ENCODE peak calls at places on chromosomes 12 and 14, in ten cellular contexts. One of them, this sample, is unnamed.

GRCh38 chr14:101819251-101819990 is 57.9 kb downstream of the PPP2R5C start:
- DNase-seq in neuronal stem cell: no peak
- DNase-seq in adipocyte: no peak
- DNase-seq in CD8-positive, alpha-beta T cell: peak; percentile 85
- DNase-seq in CD4-positive, alpha-beta T cell: peak; percentile 79
- DNase-seq in fibroblast of lung: no peak
- DNase-seq in psoas muscle: no peak
- DNase-seq in SJCRH30: no peak
- DNase-seq in endothelial cell of umbilical vein: no peak
- DNase-seq in A549: no peak
- DNase-seq in this sample: no peak

GRCh38 chr12:131457028-131457310 is 253.9 kb upstream of the SFSWAP start:
- DNase-seq in A549: no peak
- DNase-seq in endothelial cell of umbilical vein: no peak
- DNase-seq in adipocyte: no peak
- DNase-seq in psoas muscle: no peak
- DNase-seq in CD8-positive, alpha-beta T cell: no peak
- DNase-seq in neuronal stem cell: no peak
- DNase-seq in SJCRH30: no peak
- DNase-seq in fibroblast of lung: no peak
- DNase-seq in CD4-positive, alpha-beta T cell: no peak
- DNase-seq in this sample: no peak

GRCh38 chr12:105228494-105228893 is 7.5 kb downstream of the APPL2 start:
- DNase-seq in psoas muscle: no peak
- DNase-seq in A549: no peak
- DNase-seq in fibroblast of lung: peak; percentile 70
- DNase-seq in neuronal stem cell: no peak
- DNase-seq in SJCRH30: no peak
- DNase-seq in CD8-positive, alpha-beta T cell: no peak
- DNase-seq in CD4-positive, alpha-beta T cell: no peak
- DNase-seq in adipocyte: peak; percentile 80
- DNase-seq in endothelial cell of umbilical vein: peak; percentile 73
- DNase-seq in this sample: no peak

GRCh38 chr12:11782914-11783420 is 133.5 kb downstream of the ETV6 start:
- DNase-seq in A549: no peak
- DNase-seq in psoas muscle: no peak
- DNase-seq in SJCRH30: no peak
- DNase-seq in neuronal stem cell: no peak
- DNase-seq in endothelial cell of umbilical vein: no peak
- DNase-seq in CD8-positive, alpha-beta T cell: no peak
- DNase-seq in fibroblast of lung: no peak
- DNase-seq in adipocyte: no peak
- DNase-seq in CD4-positive, alpha-beta T cell: no peak
- DNase-seq in this sample: no peak

GRCh38 chr12:131357920-131358319 is 353.0 kb upstream of the SFSWAP start:
- DNase-seq in CD8-positive, alpha-beta T cell: no peak
- DNase-seq in neuronal stem cell: no peak
- DNase-seq in SJCRH30: no peak
- DNase-seq in fibroblast of lung: no peak
- DNase-seq in adipocyte: no peak
- DNase-seq in endothelial cell of umbilical vein: no peak
- DNase-seq in CD4-positive, alpha-beta T cell: no peak
- DNase-seq in psoas muscle: no peak
- DNase-seq in A549: no peak
- DNase-seq in this sample: no peak

GRCh38 chr12:29996993-29997392 is 213.3 kb upstream of the TMTC1 start:
- DNase-seq in neuronal stem cell: no peak
- DNase-seq in adipocyte: no peak
- DNase-seq in SJCRH30: no peak
- DNase-seq in A549: no peak
- DNase-seq in CD8-positive, alpha-beta T cell: no peak
- DNase-seq in endothelial cell of umbilical vein: no peak
- DNase-seq in fibroblast of lung: no peak
- DNase-seq in CD4-positive, alpha-beta T cell: no peak
- DNase-seq in psoas muscle: no peak
- DNase-seq in this sample: no peak

GRCh38 chr12:121512561-121512960 is 68.3 kb downstream of the KDM2B start:
- DNase-seq in CD8-positive, alpha-beta T cell: no peak
- DNase-seq in A549: no peak
- DNase-seq in SJCRH30: no peak
- DNase-seq in CD4-positive, alpha-beta T cell: no peak
- DNase-seq in endothelial cell of umbilical vein: no peak
- DNase-seq in psoas muscle: no peak
- DNase-seq in neuronal stem cell: no peak
- DNase-seq in adipocyte: no peak
- DNase-seq in fibroblast of lung: no peak
- DNase-seq in this sample: no peak

GRCh38 chr14:61103541-61104339 is 122.7 kb downstream of the SLC38A6 start:
- DNase-seq in fibroblast of lung: peak; percentile 99
- DNase-seq in CD8-positive, alpha-beta T cell: no peak
- DNase-seq in psoas muscle: peak; percentile 78
- DNase-seq in SJCRH30: peak; percentile 94
- DNase-seq in CD4-positive, alpha-beta T cell: no peak
- DNase-seq in adipocyte: peak; percentile 95
- DNase-seq in endothelial cell of umbilical vein: peak; percentile 94
- DNase-seq in A549: peak; percentile 92
- DNase-seq in neuronal stem cell: no peak
- DNase-seq in this sample: no peak

GRCh38 chr12:111598637-111599458 is at the start of gene ATXN2:
- DNase-seq in psoas muscle: peak; percentile 87
- DNase-seq in adipocyte: peak; percentile 86
- DNase-seq in SJCRH30: peak; percentile 58
- DNase-seq in neuronal stem cell: peak; percentile 54
- DNase-seq in endothelial cell of umbilical vein: peak; percentile 46
- DNase-seq in fibroblast of lung: peak; percentile 68
- DNase-seq in CD8-positive, alpha-beta T cell: no peak
- DNase-seq in CD4-positive, alpha-beta T cell: peak; percentile 71
- DNase-seq in A549: no peak
- DNase-seq in this sample: no peak

GRCh38 chr14:97380539-97380941 is 583.4 kb downstream of the VRK1 start:
- DNase-seq in CD8-positive, alpha-beta T cell: peak; percentile 57
- DNase-seq in A549: peak; percentile 1
- DNase-seq in psoas muscle: no peak
- DNase-seq in SJCRH30: no peak
- DNase-seq in adipocyte: no peak
- DNase-seq in fibroblast of lung: no peak
- DNase-seq in neuronal stem cell: no peak
- DNase-seq in endothelial cell of umbilical vein: no peak
- DNase-seq in CD4-positive, alpha-beta T cell: no peak
- DNase-seq in this sample: no peak

GRCh38 chr12:50647479-50647878 is 116.4 kb upstream of the ATF1 start:
- DNase-seq in neuronal stem cell: no peak
- DNase-seq in CD4-positive, alpha-beta T cell: no peak
- DNase-seq in SJCRH30: no peak
- DNase-seq in psoas muscle: no peak
- DNase-seq in endothelial cell of umbilical vein: no peak
- DNase-seq in A549: no peak
- DNase-seq in adipocyte: peak; percentile 28
- DNase-seq in CD8-positive, alpha-beta T cell: no peak
- DNase-seq in fibroblast of lung: no peak
- DNase-seq in this sample: no peak

GRCh38 chr12:132061641-132062430 is 82.3 kb downstream of the DDX51 start:
- DNase-seq in neuronal stem cell: no peak
- DNase-seq in psoas muscle: no peak
- DNase-seq in endothelial cell of umbilical vein: no peak
- DNase-seq in A549: no peak
- DNase-seq in CD8-positive, alpha-beta T cell: no peak
- DNase-seq in fibroblast of lung: no peak
- DNase-seq in SJCRH30: no peak
- DNase-seq in adipocyte: no peak
- DNase-seq in CD4-positive, alpha-beta T cell: no peak
- DNase-seq in this sample: no peak

DNA sequence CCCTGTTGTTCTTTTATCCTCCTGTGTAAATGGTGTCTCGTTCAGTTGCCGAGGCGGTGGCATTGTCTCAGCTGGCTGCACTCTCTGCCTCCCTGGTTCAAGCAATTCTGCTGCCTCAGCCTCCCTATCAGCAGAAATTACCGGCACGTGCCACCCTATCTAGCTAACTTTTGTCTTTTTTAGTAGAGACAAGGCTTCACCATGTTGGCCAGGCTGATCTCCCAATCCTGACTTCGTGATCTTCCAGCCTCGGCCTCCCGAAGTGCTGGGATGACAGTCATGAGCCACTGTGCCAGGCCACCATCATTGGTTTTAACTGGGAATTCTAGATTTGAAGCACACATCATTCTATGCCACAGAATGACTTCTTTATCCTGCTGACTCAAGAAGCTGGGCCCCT is 175.3 kb upstream of the ALG10B start:
- DNase-seq in SJCRH30: no peak
- DNase-seq in neuronal stem cell: no peak
- DNase-seq in A549: no peak
- DNase-seq in CD8-positive, alpha-beta T cell: no peak
- DNase-seq in psoas muscle: no peak
- DNase-seq in CD4-positive, alpha-beta T cell: no peak
- DNase-seq in adipocyte: no peak
- DNase-seq in fibroblast of lung: no peak
- DNase-seq in endothelial cell of umbilical vein: no peak
- DNase-seq in this sample: no peak
- H3K9me3 ChIP-seq in SJCRH30: no peaks in the 10 kb centered on the region
- H3K9me3 ChIP-seq in neuronal stem cell: no peaks in the 10 kb centered on the region
- H3K9me3 ChIP-seq in A549: peaks cover 5% of the 10 kb centered on the region
- H3K9me3 ChIP-seq in CD8-positive, alpha-beta T cell: no peaks in the 10 kb centered on the region
- H3K9me3 ChIP-seq in psoas muscle: no peaks in the 10 kb centered on the region
- H3K9me3 ChIP-seq in CD4-positive, alpha-beta T cell: no peaks in the 10 kb centered on the region
- H3K9me3 ChIP-seq in adipocyte: no peaks in the 10 kb centered on the region
- H3K9me3 ChIP-seq in fibroblast of lung: no peaks in the 10 kb centered on the region
- H3K9me3 ChIP-seq in endothelial cell of umbilical vein: no peaks in the 10 kb centered on the region
- H3K9me3 ChIP-seq in this sample: peaks cover 8% of the 10 kb centered on the region

GRCh38 chr12:108419949-108420348 is 80.8 kb upstream of the CMKLR1 start:
- DNase-seq in CD4-positive, alpha-beta T cell: no peak
- DNase-seq in SJCRH30: no peak
- DNase-seq in endothelial cell of umbilical vein: no peak
- DNase-seq in psoas muscle: no peak
- DNase-seq in CD8-positive, alpha-beta T cell: no peak
- DNase-seq in fibroblast of lung: no peak
- DNase-seq in adipocyte: peak; percentile 25
- DNase-seq in neuronal stem cell: no peak
- DNase-seq in A549: no peak
- DNase-seq in this sample: no peak

GRCh38 chr12:108424026-108424425 is 84.9 kb upstream of the CMKLR1 start:
- DNase-seq in CD8-positive, alpha-beta T cell: no peak
- DNase-seq in SJCRH30: no peak
- DNase-seq in adipocyte: no peak
- DNase-seq in A549: no peak
- DNase-seq in psoas muscle: no peak
- DNase-seq in CD4-positive, alpha-beta T cell: no peak
- DNase-seq in endothelial cell of umbilical vein: no peak
- DNase-seq in fibroblast of lung: no peak
- DNase-seq in neuronal stem cell: no peak
- DNase-seq in this sample: no peak

GRCh38 chr12:108425238-108425795 is 86.2 kb upstream of the CMKLR1 start:
- DNase-seq in psoas muscle: no peak
- DNase-seq in CD8-positive, alpha-beta T cell: no peak
- DNase-seq in fibroblast of lung: no peak
- DNase-seq in SJCRH30: no peak
- DNase-seq in endothelial cell of umbilical vein: no peak
- DNase-seq in A549: no peak
- DNase-seq in CD4-positive, alpha-beta T cell: no peak
- DNase-seq in adipocyte: peak; percentile 58
- DNase-seq in neuronal stem cell: no peak
- DNase-seq in this sample: no peak

GRCh38 chr12:108423486-108423885 is 84.4 kb upstream of the CMKLR1 start:
- DNase-seq in fibroblast of lung: no peak
- DNase-seq in psoas muscle: no peak
- DNase-seq in CD4-positive, alpha-beta T cell: no peak
- DNase-seq in adipocyte: no peak
- DNase-seq in endothelial cell of umbilical vein: no peak
- DNase-seq in A549: no peak
- DNase-seq in neuronal stem cell: no peak
- DNase-seq in CD8-positive, alpha-beta T cell: no peak
- DNase-seq in SJCRH30: no peak
- DNase-seq in this sample: no peak

DNA sequence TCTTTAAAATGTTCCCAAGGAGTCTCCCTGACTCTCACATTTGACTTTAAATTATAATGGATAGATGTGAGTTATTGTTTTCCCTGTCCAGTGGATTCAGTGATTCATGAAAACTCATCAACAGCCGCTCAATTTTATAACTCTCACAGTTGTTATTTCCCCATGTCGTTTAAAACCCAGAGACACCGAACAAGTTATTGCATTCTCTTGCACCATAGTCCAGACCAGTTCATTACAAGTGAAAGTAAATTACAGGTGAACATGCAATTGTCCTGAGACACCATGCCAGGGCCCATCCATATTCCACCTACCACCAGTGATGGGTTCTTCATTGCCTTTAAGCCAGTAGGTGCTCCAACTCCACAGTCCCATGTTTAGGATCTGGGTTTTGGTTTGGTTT is 85.7 kb upstream of the CMKLR1 start:
- DNase-seq in neuronal stem cell: no peak
- DNase-seq in A549: no peak
- DNase-seq in fibroblast of lung: no peak
- DNase-seq in CD8-positive, alpha-beta T cell: no peak
- DNase-seq in psoas muscle: no peak
- DNase-seq in adipocyte: no peak
- DNase-seq in endothelial cell of umbilical vein: no peak
- DNase-seq in CD4-positive, alpha-beta T cell: no peak
- DNase-seq in SJCRH30: no peak
- DNase-seq in this sample: no peak
- H3K9me3 ChIP-seq in neuronal stem cell: no peaks in the 10 kb centered on the region
- H3K9me3 ChIP-seq in A549: peaks cover 6% of the 10 kb centered on the region
- H3K9me3 ChIP-seq in fibroblast of lung: no peaks in the 10 kb centered on the region
- H3K9me3 ChIP-seq in CD8-positive, alpha-beta T cell: no peaks in the 10 kb centered on the region
- H3K9me3 ChIP-seq in psoas muscle: no peaks in the 10 kb centered on the region
- H3K9me3 ChIP-seq in adipocyte: no peaks in the 10 kb centered on the region
- H3K9me3 ChIP-seq in endothelial cell of umbilical vein: no peaks in the 10 kb centered on the region
- H3K9me3 ChIP-seq in CD4-positive, alpha-beta T cell: no peaks in the 10 kb centered on the region
- H3K9me3 ChIP-seq in SJCRH30: no peaks in the 10 kb centered on the region
- H3K9me3 ChIP-seq in this sample: no peaks in the 10 kb centered on the region

GRCh38 chr14:22384167-22384549 is 204.9 kb downstream of the DAD1 start:
- DNase-seq in fibroblast of lung: no peak
- DNase-seq in CD8-positive, alpha-beta T cell: no peak
- DNase-seq in A549: no peak
- DNase-seq in neuronal stem cell: no peak
- DNase-seq in adipocyte: no peak
- DNase-seq in endothelial cell of umbilical vein: no peak
- DNase-seq in psoas muscle: no peak
- DNase-seq in CD4-positive, alpha-beta T cell: no peak
- DNase-seq in SJCRH30: no peak
- DNase-seq in this sample: no peak
- H3K9me3 ChIP-seq in fibroblast of lung: no peaks in the 10 kb centered on the region
- H3K9me3 ChIP-seq in CD8-positive, alpha-beta T cell: no peaks in the 10 kb centered on the region
- H3K9me3 ChIP-seq in A549: no peaks in the 10 kb centered on the region
- H3K9me3 ChIP-seq in neuronal stem cell: no peaks in the 10 kb centered on the region
- H3K9me3 ChIP-seq in adipocyte: no peaks in the 10 kb centered on the region
- H3K9me3 ChIP-seq in endothelial cell of umbilical vein: no peaks in the 10 kb centered on the region
- H3K9me3 ChIP-seq in psoas muscle: no peaks in the 10 kb centered on the region
- H3K9me3 ChIP-seq in CD4-positive, alpha-beta T cell: no peaks in the 10 kb centered on the region
- H3K9me3 ChIP-seq in SJCRH30: no peaks in the 10 kb centered on the region
- H3K9me3 ChIP-seq in this sample: no peaks in the 10 kb centered on the region

DNA sequence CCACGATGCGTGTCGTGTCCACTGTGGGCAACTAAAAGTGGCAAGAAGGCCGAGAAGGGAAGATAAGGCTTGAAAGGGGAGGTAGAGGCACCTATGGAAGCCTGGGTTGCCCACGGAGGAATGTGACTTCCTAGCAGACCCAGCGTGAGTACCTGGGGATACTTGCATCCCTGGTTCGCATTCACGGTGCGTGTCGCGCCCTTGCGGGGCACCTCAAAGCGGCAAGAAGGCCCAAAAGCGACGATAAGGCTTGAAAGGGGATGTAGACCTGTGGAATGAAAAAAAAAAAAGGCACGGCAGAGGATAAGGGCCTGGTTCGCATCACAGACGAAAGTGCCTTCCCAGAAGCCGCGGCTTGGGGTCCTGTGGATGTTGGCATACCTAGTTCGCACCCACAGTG is 282.9 kb downstream of the ALG10 start:
- DNase-seq in A549: no peak
- DNase-seq in endothelial cell of umbilical vein: no peak
- DNase-seq in SJCRH30: no peak
- DNase-seq in adipocyte: no peak
- DNase-seq in psoas muscle: no peak
- DNase-seq in CD4-positive, alpha-beta T cell: no peak
- DNase-seq in fibroblast of lung: no peak
- DNase-seq in neuronal stem cell: no peak
- DNase-seq in CD8-positive, alpha-beta T cell: no peak
- DNase-seq in this sample: no peak
- H3K9me3 ChIP-seq in A549: no peaks in the 10 kb centered on the region
- H3K9me3 ChIP-seq in endothelial cell of umbilical vein: peaks cover 1% of the 10 kb centered on the region
- H3K9me3 ChIP-seq in SJCRH30: no peaks in the 10 kb centered on the region
- H3K9me3 ChIP-seq in adipocyte: no peaks in the 10 kb centered on the region
- H3K9me3 ChIP-seq in psoas muscle: no peaks in the 10 kb centered on the region
- H3K9me3 ChIP-seq in CD4-positive, alpha-beta T cell: peaks cover 50% of the 10 kb centered on the region
- H3K9me3 ChIP-seq in fibroblast of lung: no peaks in the 10 kb centered on the region
- H3K9me3 ChIP-seq in neuronal stem cell: no peaks in the 10 kb centered on the region
- H3K9me3 ChIP-seq in CD8-positive, alpha-beta T cell: no peaks in the 10 kb centered on the region
- H3K9me3 ChIP-seq in this sample: peaks cover 44% of the 10 kb centered on the region